ENCODE peak calls at places on chromosomes 3 and 15, in ten cellular contexts. B, M, L, J, D, E, I, A, Z and N are unnamed samples.

GRCh38 chr3:156207802-156208685 is 87.7 kb downstream of the KCNAB1 start:
- DNase-seq in B (no peak), M (no peak), L (no peak), J (no peak), D (no peak), E (no peak), I (no peak), A (peak; percentile 69), Z (peak; percentile 82), N (no peak)

GRCh38 chr3:17384567-17385296 is 357.7 kb downstream of the TBC1D5 start:
- DNase-seq in B (peak; percentile 5), M (no peak), L (no peak), J (no peak), D (no peak), E (no peak), I (no peak), A (peak; percentile 6), Z (peak; percentile 36), N (no peak)

GRCh38 chr3:37307321-37307720 is 132.9 kb upstream of the LRRFIP2 start:
- DNase-seq in B (no peak), M (no peak), L (no peak), J (no peak), D (no peak), E (no peak), I (no peak), A (no peak), Z (no peak), N (no peak)

GRCh38 chr3:9902372-9903237 is at the start of gene IL17RE:
- DNase-seq in B (no peak), M (peak; percentile 58), L (no peak), J (no peak), D (peak; percentile 70), E (no peak), I (no peak), A (no peak), Z (no peak), N (no peak)

GRCh38 chr3:37173806-37174205 is 576 bp downstream of the LRRFIP2 start:
- DNase-seq in B (no peak), M (no peak), L (no peak), J (no peak), D (no peak), E (no peak), I (no peak), A (no peak), Z (no peak), N (no peak)

GRCh38 chr3:42369304-42369703 is 41.1 kb downstream of the LYZL4 start:
- DNase-seq in B (peak; percentile 8), M (no peak), L (no peak), J (no peak), D (no peak), E (no peak), I (no peak), A (no peak), Z (no peak), N (no peak)

GRCh38 chr3:146189519-146190173 is 28.7 kb upstream of the PLOD2 start:
- DNase-seq in B (peak; percentile 64), M (peak; percentile 32), L (no peak), J (peak; percentile 0), D (peak; percentile 27), E (peak; percentile 15), I (no peak), A (no peak), Z (no peak), N (peak; percentile 13)

GRCh38 chr3:148106062-148106461 is 591.6 kb upstream of the AGTR1 start:
- DNase-seq in B (no peak), M (no peak), L (no peak), J (no peak), D (no peak), E (no peak), I (no peak), A (no peak), Z (no peak), N (no peak)

GRCh38 chr3:119279101-119279554 is 15.1 kb upstream of the ARHGAP31 start:
- DNase-seq in B (no peak), M (no peak), L (no peak), J (no peak), D (peak; percentile 64), E (no peak), I (peak; percentile 75), A (no peak), Z (no peak), N (no peak)

GRCh38 chr3:61901481-61901880 is 340.1 kb downstream of the PTPRG start:
- DNase-seq in B (no peak), M (no peak), L (no peak), J (no peak), D (no peak), E (no peak), I (no peak), A (no peak), Z (no peak), N (peak; percentile 80)

GRCh38 chr3:50231581-50231980 is 4.4 kb upstream of the GNAI2 start:
- DNase-seq in B (no peak), M (no peak), L (no peak), J (no peak), D (no peak), E (no peak), I (no peak), A (no peak), Z (no peak), N (no peak)

GRCh38 chr3:114624676-114625181 is 330.9 kb downstream of the TIGIT start:
- DNase-seq in B (peak; percentile 97), M (peak; percentile 28), L (no peak), J (no peak), D (peak; percentile 89), E (peak; percentile 73), I (peak; percentile 92), A (peak; percentile 98), Z (peak; percentile 96), N (no peak)

GRCh38 chr3:179973931-179974361 is 62.8 kb downstream of the PEX5L start:
- DNase-seq in B (no peak), M (peak; percentile 33), L (no peak), J (no peak), D (no peak), E (no peak), I (no peak), A (no peak), Z (no peak), N (no peak)

GRCh38 chr3:133962879-133963278 is 66.8 kb downstream of the SLCO2A1 start:
- DNase-seq in B (peak; percentile 66), M (no peak), L (no peak), J (no peak), D (no peak), E (peak; percentile 30), I (no peak), A (peak; percentile 77), Z (peak; percentile 72), N (no peak)

GRCh38 chr3:129485681-129486056 is 42.8 kb upstream of the RHO start:
- DNase-seq in B (peak; percentile 99), M (no peak), L (no peak), J (no peak), D (peak; percentile 58), E (no peak), I (peak; percentile 72), A (peak; percentile 99), Z (peak; percentile 99), N (no peak)

GRCh38 chr3:107468782-107469181 is 54.0 kb upstream of the BBX start:
- DNase-seq in B (no peak), M (no peak), L (no peak), J (no peak), D (no peak), E (no peak), I (no peak), A (no peak), Z (no peak), N (no peak)

GRCh38 chr3:16183601-16184270 is 9.3 kb downstream of the GALNT15 start:
- DNase-seq in B (peak; percentile 79), M (no peak), L (no peak), J (no peak), D (no peak), E (peak; percentile 42), I (no peak), A (peak; percentile 86), Z (peak; percentile 78), N (no peak)

GRCh38 chr3:116263842-116264545 is 181.3 kb downstream of the LSAMP start:
- DNase-seq in B (no peak), M (no peak), L (no peak), J (no peak), D (no peak), E (no peak), I (no peak), A (peak; percentile 50), Z (peak; percentile 31), N (no peak)

GRCh38 chr15:62119224-62119925 is 45.7 kb downstream of the C2CD4B start:
- DNase-seq in B (peak; percentile 96), M (no peak), L (no peak), J (peak; percentile 8), D (peak; percentile 56), E (peak; percentile 78), I (no peak), A (peak; percentile 93), Z (peak; percentile 85), N (no peak)

GRCh38 chr15:50330921-50331320 is 24.1 kb downstream of the GABPB1 start:
- DNase-seq in B (no peak), M (no peak), L (no peak), J (no peak), D (no peak), E (no peak), I (no peak), A (no peak), Z (no peak), N (no peak)

GRCh38 chr3:49929333-49930240 is at the start of gene MON1A:
- DNase-seq in B (peak; percentile 91), M (peak; percentile 97), L (peak; percentile 83), J (peak; percentile 89), D (peak; percentile 96), E (peak; percentile 89), I (peak; percentile 98), A (peak; percentile 89), Z (peak; percentile 71), N (peak; percentile 76)

GRCh38 chr3:88031543-88032148 is 27.2 kb downstream of the CGGBP1 start:
- DNase-seq in B (no peak), M (no peak), L (no peak), J (no peak), D (no peak), E (peak; percentile 22), I (no peak), A (no peak), Z (peak; percentile 5), N (no peak)

GRCh38 chr15:48331796-48332641 is 790 bp downstream of the DUT start:
- DNase-seq in B (peak; percentile 31), M (peak; percentile 62), L (peak; percentile 56), J (peak; percentile 72), D (peak; percentile 36), E (peak; percentile 58), I (peak; percentile 65), A (no peak), Z (peak; percentile 38), N (peak; percentile 10)